ENCODE peak calls at places on chromosomes 1 and 21, in eight cellular contexts. W, T, A, R, X, Z, C and L are unnamed samples. For H3K27me3, the result is how much of the 10 kb centered on the place peaks cover.

GRCh38 chr1:64856564-64856963 is 109.8 kb downstream of the JAK1 start:
- DNase-seq in T (no peak), R (no peak), X (peak), A (no peak), C (no peak), W (no peak), Z (no peak), L (no peak)

GRCh38 chr1:180213401-180214177 is 16.5 kb upstream of the LHX4 start:
- DNase-seq in C (no peak), A (no peak), W (no peak), T (peak), Z (no peak), X (peak), R (peak), L (peak)

GRCh38 chr21:32918467-32919140 is 107.1 kb upstream of the OLIG2 start:
- DNase-seq in W (no peak), X (no peak), R (peak), A (no peak), C (no peak), Z (no peak), T (no peak), L (no peak)

GRCh38 chr21:35637431-35637830 is 422.9 kb downstream of the SETD4 start:
- DNase-seq in X (peak), W (peak), T (peak), C (no peak), R (peak), Z (no peak), A (no peak), L (peak)

GRCh38 chr1:71828431-71829012 is 453.8 kb downstream of the NEGR1 start:
- DNase-seq in Z (no peak), W (no peak), A (no peak), R (no peak), C (no peak), T (no peak), X (no peak), L (no peak)

GRCh38 chr1:153954826-153955225 is 3.6 kb downstream of the CRTC2 start:
- DNase-seq in Z (no peak), R (no peak), W (no peak), C (no peak), A (no peak), X (no peak), T (no peak), L (no peak)

GRCh38 chr1:41629571-41629970 is 145.1 kb upstream of the EDN2 start:
- DNase-seq in C (no peak), A (no peak), R (peak), Z (no peak), T (no peak), W (no peak), X (peak), L (no peak)

GRCh38 chr1:223045164-223045957 is 97.7 kb downstream of the TLR5 start:
- DNase-seq in A (no peak), C (no peak), T (no peak), W (no peak), R (no peak), Z (no peak), X (no peak), L (no peak)

GRCh38 chr1:101200513-101200912 is 36.3 kb upstream of the S1PR1 start:
- DNase-seq in A (no peak), W (no peak), X (peak), T (no peak), R (peak), C (no peak), Z (no peak), L (no peak)

GRCh38 chr1:211939876-211940468 is 95.4 kb downstream of the INTS7 start:
- DNase-seq in T (no peak), A (no peak), R (no peak), W (no peak), C (no peak), X (no peak), Z (no peak), L (no peak)

GRCh38 chr1:30839827-30840359 is 68.7 kb downstream of the SDC3 start:
- DNase-seq in A (peak), R (no peak), C (no peak), X (no peak), Z (no peak), T (no peak), W (no peak), L (no peak)

DNA sequence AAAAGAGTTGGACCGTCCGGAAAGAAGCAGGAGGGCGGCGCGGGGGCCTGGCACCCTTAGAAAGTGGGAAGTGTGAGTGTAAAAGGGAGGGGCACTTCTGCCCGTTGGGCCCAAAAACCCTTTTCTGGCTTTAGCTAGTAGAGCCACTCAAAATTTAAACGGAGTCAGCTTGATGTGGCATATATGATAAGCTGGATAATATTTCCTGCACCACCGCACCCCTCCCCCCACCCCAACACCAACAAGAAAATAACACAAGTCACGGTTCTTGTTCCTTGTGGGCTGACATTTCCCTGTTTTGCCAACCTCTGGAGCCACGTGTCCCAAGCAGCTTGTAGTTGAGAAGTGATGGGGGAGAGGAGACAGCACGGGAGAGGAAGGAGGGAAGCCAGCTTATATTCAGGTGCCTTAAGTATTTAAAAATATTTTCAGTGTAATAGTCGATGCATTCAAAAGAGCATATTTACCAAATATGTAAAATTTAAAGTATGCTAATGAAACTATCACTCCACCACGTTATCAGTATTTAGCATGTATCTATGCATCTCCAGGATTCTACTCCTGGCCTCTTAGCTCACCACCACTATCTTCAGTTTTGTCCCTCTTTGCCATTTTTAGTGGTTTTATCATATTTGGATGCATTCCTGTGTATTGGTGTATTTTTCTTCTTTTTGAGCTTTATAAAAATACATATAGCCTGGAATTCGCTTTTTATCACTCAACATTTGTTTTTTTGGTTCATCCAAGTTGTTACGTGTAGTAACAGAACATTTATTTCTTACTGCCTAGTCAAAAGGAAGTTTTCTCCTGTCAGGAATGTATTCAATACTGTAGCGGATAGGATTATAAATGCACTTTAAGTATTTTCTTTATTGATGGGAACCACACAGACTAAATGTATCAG is 760 bp upstream of the DDX59 start:
- DNase-seq in X (no peak), R (peak), W (peak), A (no peak), C (no peak), Z (no peak), T (no peak), L (peak)
- H3K27ac ChIP-seq in X (peak), R (peak), W (peak), A (peak), C (peak), Z (peak), T (peak), L (peak)

DNA sequence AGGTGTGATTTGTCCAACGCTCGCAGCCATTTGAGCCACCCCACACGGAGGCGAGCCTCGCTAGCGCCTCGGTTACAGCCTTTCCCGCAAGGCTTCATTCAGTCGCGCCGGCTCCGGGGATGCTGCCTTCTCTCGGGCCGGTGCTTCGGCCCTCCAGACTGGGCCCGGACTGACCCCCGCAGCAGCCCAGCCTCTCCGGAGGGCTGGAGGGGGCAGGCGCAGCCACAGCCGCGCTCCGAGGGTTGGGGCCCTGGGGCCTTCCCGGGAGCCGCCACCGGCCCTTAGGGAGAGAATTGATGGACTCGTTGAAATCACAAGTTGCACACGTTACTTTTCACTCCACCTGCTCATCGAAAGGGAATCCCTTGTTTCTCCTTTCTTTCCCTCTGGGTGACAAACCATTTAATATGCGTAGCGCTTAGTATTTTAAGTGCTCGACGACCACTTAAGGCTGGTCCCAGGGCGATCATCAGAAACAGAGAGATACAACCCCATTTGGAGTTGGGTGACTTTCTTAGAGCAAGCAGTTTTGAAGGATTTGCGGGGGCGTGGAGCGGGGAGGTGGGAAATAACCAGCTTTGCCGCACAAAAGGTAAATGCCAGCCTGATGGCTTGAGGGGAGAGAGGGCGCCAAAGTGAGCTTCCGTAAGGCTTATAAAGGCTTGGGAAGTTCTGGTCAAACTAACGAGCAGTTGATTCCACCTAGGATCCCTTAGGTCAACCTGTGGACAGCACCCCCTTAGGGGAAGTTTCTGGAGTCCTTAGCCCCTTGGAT is 24.6 kb upstream of the ENAH start:
- DNase-seq in Z (no peak), A (no peak), T (no peak), X (no peak), R (no peak), C (no peak), W (no peak), L (peak)
- H3K4me3 ChIP-seq in Z (no peak), A (no peak), T (no peak), X (no peak), R (no peak), C (no peak), W (no peak), L (no peak)

DNA sequence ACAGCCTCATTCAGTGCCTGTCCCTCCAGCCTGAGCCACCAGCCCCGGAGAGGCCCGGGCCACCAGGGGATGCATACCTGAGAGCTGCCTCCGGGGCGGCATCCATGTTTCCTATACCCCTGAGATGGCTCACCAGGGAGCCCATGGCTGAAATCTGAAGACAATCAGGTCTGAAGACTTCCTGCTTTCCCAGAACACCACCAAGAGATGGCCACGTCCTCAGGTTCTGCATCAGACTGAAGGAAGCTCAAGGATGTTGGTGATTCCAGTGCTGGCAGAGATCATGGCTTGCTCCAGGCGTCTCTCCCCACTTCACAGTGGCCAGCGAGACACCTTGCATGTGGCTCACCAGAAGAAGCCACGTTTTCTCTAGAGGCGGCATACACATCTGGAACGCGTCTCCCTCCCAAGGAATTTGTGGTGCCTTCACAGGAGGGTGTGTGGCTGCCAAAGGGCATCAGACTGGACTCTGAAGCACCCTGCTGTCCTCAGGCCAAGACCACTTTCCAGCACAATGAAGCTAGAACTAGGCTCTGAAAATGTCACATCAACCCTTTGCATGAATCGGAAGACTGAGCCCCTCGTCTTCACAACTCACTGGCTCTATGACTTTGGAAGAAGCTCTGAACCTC is 170.7 kb upstream of the IRF2BP2 start:
- DNase-seq in X (no peak), A (peak), C (no peak), R (no peak), T (peak), W (no peak), Z (no peak), L (no peak)
- H3K27me3 ChIP-seq in X (under half), A (under half), C (half or more), R (under half), T (under half), W (under half), Z (under half), L (under half)

GRCh38 chr1:5881526-5882222 is 110.6 kb downstream of the NPHP4 start:
- DNase-seq in W (no peak), A (no peak), T (no peak), Z (no peak), C (no peak), R (peak), X (no peak), L (no peak)
- H3K27ac ChIP-seq in W (no peak), A (no peak), T (no peak), Z (no peak), C (no peak), R (no peak), X (no peak), L (no peak)

GRCh38 chr1:98044766-98045165 is 123.9 kb upstream of the DPYD start:
- DNase-seq in R (no peak), Z (no peak), T (peak), C (no peak), A (no peak), X (no peak), W (no peak), L (no peak)
- H3K4me3 ChIP-seq in R (peak), Z (no peak), T (peak), C (no peak), A (no peak), X (peak), W (no peak), L (peak)

GRCh38 chr1:202639500-202639899 is 70.8 kb downstream of the SYT2 start:
- DNase-seq in X (no peak), C (no peak), R (peak), T (no peak), W (no peak), Z (no peak), A (no peak), L (no peak)
- H3K27me3 ChIP-seq in X (under half), C (under half), R (under half), T (under half), W (half or more), Z (under half), A (under half), L (under half)

GRCh38 chr1:54500030-54500389 is 48.0 kb upstream of the ACOT11 start:
- DNase-seq in W (no peak), C (no peak), Z (no peak), X (no peak), A (no peak), T (no peak), R (no peak), L (no peak)
- H3K27ac ChIP-seq in W (no peak), C (no peak), Z (no peak), X (no peak), A (no peak), T (no peak), R (no peak), L (no peak)

GRCh38 chr1:2393471-2393877 is 1.8 kb downstream of the RER1 start:
- DNase-seq in R (no peak), X (no peak), Z (no peak), W (no peak), T (no peak), C (no peak), A (no peak), L (no peak)
- H3K4me3 ChIP-seq in R (no peak), X (no peak), Z (peak), W (no peak), T (no peak), C (no peak), A (no peak), L (no peak)

GRCh38 chr1:214027498-214027897 is 39.7 kb downstream of the PROX1 start:
- DNase-seq in X (no peak), W (no peak), R (no peak), C (no peak), A (no peak), Z (no peak), T (no peak), L (no peak)

GRCh38 chr1:214028095-214028494 is 40.3 kb downstream of the PROX1 start:
- DNase-seq in X (no peak), A (no peak), C (no peak), T (no peak), W (no peak), R (no peak), Z (no peak), L (no peak)

GRCh38 chr1:214028999-214029406 is 41.2 kb downstream of the PROX1 start:
- DNase-seq in T (no peak), W (no peak), R (no peak), X (no peak), C (no peak), Z (no peak), A (no peak), L (no peak)

GRCh38 chr1:214029796-214030195 is 42.0 kb downstream of the PROX1 start:
- DNase-seq in R (peak), X (no peak), Z (no peak), C (peak), T (no peak), W (no peak), A (no peak), L (no peak)

DNA sequence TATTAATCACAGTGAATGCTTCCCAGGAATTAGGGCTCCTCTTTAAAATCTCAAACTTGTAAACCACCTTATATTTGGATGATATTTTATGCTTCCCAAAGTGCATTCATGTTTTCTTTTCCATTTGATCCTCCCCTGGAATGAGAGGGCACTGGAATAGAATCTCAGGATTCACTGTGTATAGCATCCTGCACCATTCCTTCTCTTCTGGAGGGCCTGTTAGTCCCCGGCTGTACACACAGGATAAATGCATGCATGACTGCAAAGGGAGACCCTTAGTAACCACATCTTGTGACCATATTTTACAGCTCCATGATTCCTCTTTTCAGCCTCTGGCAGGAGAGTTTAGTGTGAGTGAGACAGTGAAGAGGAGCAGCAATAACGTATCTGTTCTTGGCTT is 40.8 kb downstream of the PROX1 start:
- DNase-seq in X (no peak), Z (no peak), R (peak), T (no peak), A (no peak), W (no peak), C (no peak), L (no peak)
- H3K27me3 ChIP-seq in X (under half), Z (under half), R (under half), T (under half), A (under half), W (under half), C (under half), L (under half)

GRCh38 chr1:203362561-203363055 is 11.7 kb upstream of the FMOD start:
- DNase-seq in C (no peak), W (no peak), X (no peak), A (no peak), T (no peak), Z (no peak), R (no peak), L (no peak)

GRCh38 chr1:203366476-203366875 is 15.6 kb upstream of the FMOD start:
- DNase-seq in C (no peak), X (no peak), T (no peak), Z (no peak), W (no peak), A (no peak), R (peak), L (no peak)

GRCh38 chr1:203364806-203365205 is 13.9 kb upstream of the FMOD start:
- DNase-seq in A (no peak), C (no peak), W (no peak), X (no peak), T (no peak), Z (no peak), R (no peak), L (no peak)

GRCh38 chr1:203361843-203362524 is 11.1 kb upstream of the FMOD start:
- DNase-seq in C (no peak), Z (no peak), R (peak), A (no peak), W (no peak), X (peak), T (no peak), L (no peak)

GRCh38 chr1:203364013-203364730 is 13.2 kb upstream of the FMOD start:
- DNase-seq in T (no peak), A (no peak), R (no peak), W (peak), C (no peak), X (no peak), Z (no peak), L (peak)
- H3K27ac ChIP-seq in T (no peak), A (no peak), R (no peak), W (no peak), C (no peak), X (no peak), Z (no peak), L (no peak)